ENCODE peak calls at places on chromosome 17, in ten cellular contexts. O is heart right ventricle, Q is kidney, Y is prostate gland, J is AG09309, R is HEK293T, U is thoracic aorta, H is gastrocnemius medialis, A is GM12891, L is omental fat pad. K is an unnamed sample.

GRCh38 chr17:7063518-7064094 is 16.4 kb downstream of the CLEC10A start:
- DNase-seq in J (no peak), Q (no peak), O (no peak), U (no peak), A (no peak), H (no peak), Y (no peak), L (no peak), R (no peak), K (no peak)

GRCh38 chr17:82091264-82092066 is 6.6 kb downstream of the FASN start:
- DNase-seq in H (no peak), U (no peak), R (no peak), A (no peak), Y (no peak), O (no peak), Q (peak; percentile 72), L (no peak), J (no peak), K (no peak)

GRCh38 chr17:76051571-76051970 is 20.7 kb downstream of the SRP68 start:
- DNase-seq in J (no peak), L (no peak), Q (no peak), U (no peak), H (no peak), Y (peak; percentile 42), R (no peak), O (no peak), A (no peak), K (no peak)

GRCh38 chr17:18992454-18993130 is 12.0 kb downstream of the FAM83G start:
- DNase-seq in O (no peak), R (no peak), Y (no peak), J (no peak), H (no peak), A (no peak), Q (no peak), U (no peak), L (no peak), K (peak; percentile 65)

GRCh38 chr17:83199500-83200201 is 120.2 kb downstream of the METRNL start:
- DNase-seq in Y (no peak), L (peak; percentile 22), R (no peak), U (peak; percentile 33), Q (peak; percentile 84), H (peak; percentile 16), O (peak; percentile 46), J (peak; percentile 52), A (no peak), K (peak; percentile 54)

GRCh38 chr17:39538875-39539274 is 68.8 kb downstream of the NEUROD2 start:
- DNase-seq in Y (no peak), H (no peak), Q (no peak), O (no peak), J (no peak), A (no peak), R (no peak), U (no peak), L (no peak), K (no peak)

GRCh38 chr17:39063681-39064069 is 87.8 kb downstream of the PLXDC1 start:
- DNase-seq in O (no peak), Y (no peak), R (no peak), L (no peak), J (no peak), U (no peak), H (no peak), A (no peak), Q (no peak), K (no peak)

GRCh38 chr17:1455291-1455747 is 713 bp downstream of the CRK start:
- DNase-seq in H (peak; percentile 64), J (peak; percentile 28), R (peak; percentile 71), Y (peak; percentile 43), L (no peak), Q (peak; percentile 89), A (no peak), O (peak; percentile 79), U (peak; percentile 61), K (peak; percentile 59)

GRCh38 chr17:5580974-5581373 is 3.3 kb downstream of the NLRP1 start:
- DNase-seq in L (no peak), U (no peak), H (no peak), R (no peak), J (no peak), O (no peak), A (no peak), Y (no peak), Q (no peak), K (no peak)

GRCh38 chr17:42879596-42879985 is 21.0 kb upstream of the G6PC1 start:
- DNase-seq in L (no peak), J (no peak), O (no peak), H (no peak), A (no peak), Q (peak; percentile 59), R (no peak), Y (no peak), U (no peak), K (no peak)

GRCh38 chr17:48605991-48606891 is 1.5 kb upstream of the HOXB6 start:
- DNase-seq in L (no peak), J (no peak), Y (no peak), Q (no peak), U (no peak), O (no peak), A (no peak), H (no peak), R (no peak), K (no peak)

GRCh38 chr17:77356109-77356689 is 215.4 kb downstream of the SEC14L1 start:
- DNase-seq in Y (no peak), A (no peak), R (no peak), U (no peak), J (no peak), O (no peak), L (no peak), Q (no peak), H (no peak), K (no peak)

GRCh38 chr17:54906713-54907112 is 6.1 kb downstream of the TOM1L1 start:
- DNase-seq in L (no peak), A (no peak), Y (no peak), R (no peak), U (no peak), J (no peak), H (no peak), O (no peak), Q (no peak), K (no peak)

GRCh38 chr17:43905985-43906852 is 1.1 kb downstream of the MPP2 start:
- DNase-seq in L (peak; percentile 76), Y (no peak), O (peak; percentile 83), U (peak; percentile 71), J (no peak), H (peak; percentile 32), A (no peak), R (peak; percentile 69), Q (peak; percentile 84), K (no peak)

GRCh38 chr17:32596206-32596605 is 109.4 kb downstream of the CDK5R1 start:
- DNase-seq in J (no peak), H (no peak), L (no peak), A (no peak), R (no peak), Q (no peak), Y (no peak), O (no peak), U (no peak), K (no peak)

GRCh38 chr17:51260960-51261958 is 913 bp downstream of the UTP18 start:
- DNase-seq in L (no peak), Y (peak; percentile 49), A (peak; percentile 60), R (peak; percentile 81), O (peak; percentile 46), Q (peak; percentile 92), U (no peak), H (peak; percentile 42), J (no peak), K (peak; percentile 30)

GRCh38 chr17:39000021-39000601 is 32.9 kb upstream of the FBXO47 start:
- DNase-seq in J (no peak), Y (no peak), L (no peak), U (no peak), Q (no peak), H (no peak), O (no peak), A (no peak), R (no peak), K (no peak)

GRCh38 chr17:76714822-76715461 is 4.2 kb upstream of the MXRA7 start:
- DNase-seq in H (peak; percentile 19), J (no peak), A (no peak), O (peak; percentile 79), L (peak; percentile 92), Y (peak; percentile 44), R (no peak), Q (no peak), U (no peak), K (no peak)

GRCh38 chr17:66040402-66040801 is 151.5 kb downstream of the CEP112 start:
- DNase-seq in U (no peak), J (no peak), A (no peak), R (no peak), L (no peak), Y (no peak), Q (no peak), O (no peak), H (no peak), K (no peak)

GRCh38 chr17:72338304-72338703 is 217.5 kb downstream of the SOX9 start:
- DNase-seq in O (no peak), L (no peak), A (no peak), Q (no peak), J (no peak), Y (no peak), U (no peak), R (no peak), H (no peak), K (no peak)

GRCh38 chr17:78450696-78451344 is 72.4 kb downstream of the PGS1 start:
- DNase-seq in Q (no peak), U (no peak), H (no peak), J (no peak), Y (no peak), L (no peak), O (no peak), R (no peak), A (no peak), K (no peak)

GRCh38 chr17:17118399-17118798 is 76.1 kb downstream of the MPRIP start:
- DNase-seq in Y (no peak), J (no peak), A (no peak), Q (no peak), H (no peak), R (no peak), U (no peak), O (no peak), L (no peak), K (no peak)

GRCh38 chr17:64218066-64218465 is 45.0 kb downstream of the TEX2 start:
- DNase-seq in H (no peak), L (no peak), Y (no peak), R (no peak), A (peak; percentile 27), J (no peak), O (no peak), U (no peak), Q (no peak), K (peak; percentile 39)

GRCh38 chr17:9306086-9306485 is 269.5 kb downstream of the STX8 start:
- DNase-seq in Y (no peak), J (no peak), A (no peak), H (no peak), U (no peak), O (no peak), L (no peak), R (no peak), Q (no peak), K (no peak)

K was measured in GM19239.